ENCODE peak calls at places on chromosomes 3 and 15, in eight cellular contexts. G, L, S, M, I, N, T and D are unnamed samples.

GRCh38 chr3:107525954-107526305 is 3.2 kb downstream of the BBX start:
- DNase-seq in G (no peak), L (no peak), S (peak), M (peak), I (no peak), N (no peak), T (no peak), D (no peak)

GRCh38 chr3:14369675-14370669 is 32.4 kb upstream of the SLC6A6 start:
- DNase-seq in G (no peak), L (no peak), S (no peak), M (peak), I (no peak), N (peak), T (peak), D (no peak)

GRCh38 chr15:96410175-96411055 is 79.9 kb downstream of the NR2F2 start:
- DNase-seq in G (no peak), L (no peak), S (no peak), M (no peak), I (no peak), N (no peak), T (no peak), D (no peak)

GRCh38 chr3:59820352-59820934 is 770.6 kb upstream of the CFAP20DC start:
- DNase-seq in G (no peak), L (peak), S (no peak), M (peak), I (no peak), N (peak), T (no peak), D (no peak)

GRCh38 chr3:37072892-37073291 is 79.6 kb downstream of the MLH1 start:
- DNase-seq in G (no peak), L (peak), S (no peak), M (peak), I (peak), N (no peak), T (no peak), D (no peak)

GRCh38 chr15:60932051-60932915 is 296.8 kb downstream of the RORA start:
- DNase-seq in G (peak), L (peak), S (no peak), M (peak), I (peak), N (peak), T (peak), D (no peak)

GRCh38 chr3:127988770-127989518 is 63.3 kb upstream of the SEC61A1 start:
- DNase-seq in G (no peak), L (no peak), S (no peak), M (peak), I (no peak), N (peak), T (no peak), D (no peak)

GRCh38 chr15:89015412-89016097 is 72.7 kb upstream of the ABHD2 start:
- DNase-seq in G (no peak), L (no peak), S (no peak), M (no peak), I (no peak), N (no peak), T (no peak), D (no peak)

GRCh38 chr3:175940243-175940642 is 1081.1 kb downstream of the NAALADL2 start:
- DNase-seq in G (no peak), L (peak), S (no peak), M (peak), I (no peak), N (no peak), T (no peak), D (no peak)

GRCh38 chr15:63945005-63945788 is 101.1 kb downstream of the DAPK2 start:
- DNase-seq in G (peak), L (peak), S (peak), M (peak), I (peak), N (peak), T (peak), D (peak)

GRCh38 chr3:37920156-37920686 is 58.5 kb downstream of the CTDSPL start:
- DNase-seq in G (no peak), L (no peak), S (no peak), M (no peak), I (no peak), N (no peak), T (no peak), D (no peak)

GRCh38 chr15:85667491-85668424 is 127.0 kb downstream of the KLHL25 start:
- DNase-seq in G (peak), L (peak), S (no peak), M (peak), I (peak), N (peak), T (no peak), D (no peak)

DNA sequence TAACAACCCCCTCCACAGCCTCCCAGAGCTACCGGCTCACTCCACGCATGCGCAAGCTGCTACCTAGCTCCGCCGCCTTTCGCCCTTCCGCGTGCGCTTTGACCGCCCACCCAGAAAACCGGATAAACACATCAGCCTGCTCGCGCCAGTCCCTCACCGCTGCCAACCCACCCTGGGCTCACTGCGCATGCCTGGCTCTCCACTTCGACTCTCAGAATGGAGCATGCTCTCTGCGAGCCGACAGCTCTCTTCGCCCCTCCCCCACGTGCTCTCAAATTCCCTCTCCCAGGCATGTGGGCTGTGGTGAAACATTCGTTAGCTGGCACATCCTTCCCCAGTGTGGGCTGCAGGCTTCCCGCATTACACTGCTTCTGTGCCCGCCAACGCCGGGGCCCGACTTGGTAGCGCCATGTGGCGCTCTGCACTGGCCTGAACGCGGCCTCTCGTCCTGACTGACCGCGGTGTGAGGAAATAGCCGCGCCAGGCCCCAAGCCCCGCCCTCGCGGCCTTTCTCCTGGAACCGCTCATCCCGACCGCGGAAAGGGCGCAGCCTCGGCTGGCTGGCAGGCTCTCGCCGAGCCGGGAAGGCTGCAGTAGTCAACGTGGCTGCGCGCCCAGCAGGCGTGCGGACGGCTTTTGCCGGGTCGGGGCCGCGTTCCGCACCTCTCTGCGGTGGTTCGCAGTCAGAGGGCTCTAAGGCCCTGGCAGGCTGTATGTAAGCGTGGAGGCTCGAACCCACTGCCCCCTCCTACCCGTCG is 445 bp upstream of the MSL2 start:
- DNase-seq in G (peak), L (peak), S (peak), M (peak), I (peak), N (peak), T (peak), D (peak)
- TF ChIP-seq CTCF in G (no peak), L (no peak), S (no peak), M (no peak), I (peak), N (no peak), T (no peak), D (peak)

GRCh38 chr3:126474498-126475410 is 937 bp downstream of the ZXDC start:
- DNase-seq in G (peak), L (peak), S (peak), M (peak), I (peak), N (peak), T (peak), D (peak)
- H3K27ac ChIP-seq in G (no peak), L (peak), S (peak), M (no peak), I (peak), N (peak), T (peak), D (peak)

GRCh38 chr3:105470851-105471250 is 104.1 kb downstream of the ALCAM start:
- DNase-seq in G (no peak), L (peak), S (no peak), M (no peak), I (no peak), N (no peak), T (no peak), D (no peak)
- TF ChIP-seq CTCF in G (no peak), L (no peak), S (no peak), M (no peak), I (no peak), N (no peak), T (no peak), D (no peak)

GRCh38 chr3:141938011-141938350 is 61.5 kb downstream of the ATP1B3 start:
- DNase-seq in G (no peak), L (no peak), S (no peak), M (no peak), I (no peak), N (no peak), T (no peak), D (no peak)
- H3K27ac ChIP-seq in G (no peak), L (no peak), S (no peak), M (no peak), I (no peak), N (no peak), T (no peak), D (peak)

DNA sequence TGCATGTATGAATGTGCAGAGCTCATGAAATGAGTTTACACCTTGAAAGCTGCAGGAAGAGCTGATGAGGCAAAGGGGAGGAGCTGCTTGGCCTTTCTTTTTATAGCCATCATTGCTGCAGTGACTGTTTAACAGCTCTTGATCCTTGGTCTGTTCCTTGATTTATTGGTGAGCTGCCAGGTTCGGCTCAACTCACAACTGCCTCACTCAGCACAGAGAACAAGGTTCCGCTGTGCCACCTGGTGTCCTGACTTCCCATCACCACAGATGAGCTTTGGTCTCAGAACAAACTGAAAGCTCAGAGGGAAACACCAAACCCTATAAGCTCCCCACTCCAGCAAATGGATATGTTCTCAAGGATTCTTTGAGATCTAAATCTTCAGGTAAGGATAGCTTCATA is 626.1 kb downstream of the MAGI1 start:
- DNase-seq in G (no peak), L (no peak), S (no peak), M (peak), I (no peak), N (no peak), T (no peak), D (no peak)
- TF ChIP-seq CTCF in G (no peak), L (no peak), S (no peak), M (no peak), I (no peak), N (no peak), T (peak), D (no peak)

GRCh38 chr3:132593241-132593949 is 3.7 kb upstream of the ACKR4 start:
- DNase-seq in G (no peak), L (peak), S (no peak), M (no peak), I (no peak), N (no peak), T (no peak), D (no peak)
- H3K27ac ChIP-seq in G (no peak), L (peak), S (no peak), M (peak), I (no peak), N (no peak), T (no peak), D (peak)

GRCh38 chr3:49719214-49719884 is at the start of gene AMIGO3:
- DNase-seq in G (peak), L (peak), S (peak), M (peak), I (peak), N (peak), T (peak), D (peak)
- TF ChIP-seq CTCF in G (peak), L (peak), S (peak), M (peak), I (peak), N (no peak), T (peak), D (peak)